ENCODE peak calls at places on chromosomes 13 and 19, in six cellular contexts. One of them, this sample, is unnamed.

GRCh38 chr19:7292950-7293794 is 1.0 kb downstream of the INSR start:
- DNase-seq in IMR-90: no peak
- DNase-seq in neuronal stem cell: no peak
- DNase-seq in H1: peak
- DNase-seq in mesendoderm: peak
- DNase-seq in mesenchymal stem cell: no peak
- DNase-seq in this sample: peak

GRCh38 chr13:112688560-112689497 is 1.0 kb upstream of the ATP11A start:
- DNase-seq in IMR-90: no peak
- DNase-seq in neuronal stem cell: no peak
- DNase-seq in H1: peak
- DNase-seq in mesendoderm: peak
- DNase-seq in mesenchymal stem cell: peak
- DNase-seq in this sample: peak

GRCh38 chr19:30520735-30521479 is 148.7 kb downstream of the ZNF536 start:
- DNase-seq in IMR-90: no peak
- DNase-seq in neuronal stem cell: no peak
- DNase-seq in H1: no peak
- DNase-seq in mesendoderm: no peak
- DNase-seq in mesenchymal stem cell: no peak
- DNase-seq in this sample: no peak

GRCh38 chr13:99408703-99409000 is 92.6 kb upstream of the TM9SF2 start:
- DNase-seq in IMR-90: no peak
- DNase-seq in neuronal stem cell: no peak
- DNase-seq in H1: no peak
- DNase-seq in mesendoderm: no peak
- DNase-seq in mesenchymal stem cell: no peak
- DNase-seq in this sample: no peak

GRCh38 chr13:50715402-50716146 is 127.9 kb downstream of the DLEU7 start:
- DNase-seq in IMR-90: no peak
- DNase-seq in neuronal stem cell: no peak
- DNase-seq in H1: no peak
- DNase-seq in mesendoderm: no peak
- DNase-seq in mesenchymal stem cell: no peak
- DNase-seq in this sample: no peak

GRCh38 chr19:35328851-35329285 is at the start of gene CD22:
- DNase-seq in IMR-90: no peak
- DNase-seq in neuronal stem cell: no peak
- DNase-seq in H1: no peak
- DNase-seq in mesendoderm: no peak
- DNase-seq in mesenchymal stem cell: no peak
- DNase-seq in this sample: no peak

GRCh38 chr13:86298741-86299140 is 499.5 kb upstream of the SLITRK6 start:
- DNase-seq in IMR-90: no peak
- DNase-seq in neuronal stem cell: no peak
- DNase-seq in H1: no peak
- DNase-seq in mesendoderm: no peak
- DNase-seq in mesenchymal stem cell: no peak
- DNase-seq in this sample: no peak

GRCh38 chr19:35045667-35046300 is 4.3 kb downstream of the HPN start:
- DNase-seq in IMR-90: peak
- DNase-seq in neuronal stem cell: no peak
- DNase-seq in H1: no peak
- DNase-seq in mesendoderm: peak
- DNase-seq in mesenchymal stem cell: peak
- DNase-seq in this sample: peak

GRCh38 chr19:1608414-1609391 is 3.4 kb upstream of the UQCR11 start:
- DNase-seq in IMR-90: no peak
- DNase-seq in neuronal stem cell: no peak
- DNase-seq in H1: no peak
- DNase-seq in mesendoderm: no peak
- DNase-seq in mesenchymal stem cell: no peak
- DNase-seq in this sample: no peak

GRCh38 chr13:93004919-93005318 is 221.7 kb upstream of the GPC6 start:
- DNase-seq in IMR-90: peak
- DNase-seq in neuronal stem cell: no peak
- DNase-seq in H1: no peak
- DNase-seq in mesendoderm: peak
- DNase-seq in mesenchymal stem cell: no peak
- DNase-seq in this sample: peak

GRCh38 chr13:35833571-35834305 is 297.4 kb downstream of the DCLK1 start:
- DNase-seq in IMR-90: no peak
- DNase-seq in neuronal stem cell: no peak
- DNase-seq in H1: no peak
- DNase-seq in mesendoderm: no peak
- DNase-seq in mesenchymal stem cell: no peak
- DNase-seq in this sample: no peak

GRCh38 chr13:42232671-42233070 is 39.3 kb upstream of the AKAP11 start:
- DNase-seq in IMR-90: no peak
- DNase-seq in neuronal stem cell: no peak
- DNase-seq in H1: no peak
- DNase-seq in mesendoderm: no peak
- DNase-seq in mesenchymal stem cell: no peak
- DNase-seq in this sample: no peak

GRCh38 chr13:93959796-93960533 is 519.5 kb downstream of the DCT start:
- DNase-seq in IMR-90: peak
- DNase-seq in neuronal stem cell: no peak
- DNase-seq in H1: no peak
- DNase-seq in mesendoderm: peak
- DNase-seq in mesenchymal stem cell: peak
- DNase-seq in this sample: no peak

GRCh38 chr19:14428882-14429416 is 4.2 kb upstream of the PKN1 start:
- DNase-seq in IMR-90: no peak
- DNase-seq in neuronal stem cell: no peak
- DNase-seq in H1: no peak
- DNase-seq in mesendoderm: no peak
- DNase-seq in mesenchymal stem cell: no peak
- DNase-seq in this sample: no peak

GRCh38 chr13:30142502-30143211 is 164.7 kb downstream of the KATNAL1 start:
- DNase-seq in IMR-90: peak
- DNase-seq in neuronal stem cell: no peak
- DNase-seq in H1: no peak
- DNase-seq in mesendoderm: peak
- DNase-seq in mesenchymal stem cell: peak
- DNase-seq in this sample: peak

DNA sequence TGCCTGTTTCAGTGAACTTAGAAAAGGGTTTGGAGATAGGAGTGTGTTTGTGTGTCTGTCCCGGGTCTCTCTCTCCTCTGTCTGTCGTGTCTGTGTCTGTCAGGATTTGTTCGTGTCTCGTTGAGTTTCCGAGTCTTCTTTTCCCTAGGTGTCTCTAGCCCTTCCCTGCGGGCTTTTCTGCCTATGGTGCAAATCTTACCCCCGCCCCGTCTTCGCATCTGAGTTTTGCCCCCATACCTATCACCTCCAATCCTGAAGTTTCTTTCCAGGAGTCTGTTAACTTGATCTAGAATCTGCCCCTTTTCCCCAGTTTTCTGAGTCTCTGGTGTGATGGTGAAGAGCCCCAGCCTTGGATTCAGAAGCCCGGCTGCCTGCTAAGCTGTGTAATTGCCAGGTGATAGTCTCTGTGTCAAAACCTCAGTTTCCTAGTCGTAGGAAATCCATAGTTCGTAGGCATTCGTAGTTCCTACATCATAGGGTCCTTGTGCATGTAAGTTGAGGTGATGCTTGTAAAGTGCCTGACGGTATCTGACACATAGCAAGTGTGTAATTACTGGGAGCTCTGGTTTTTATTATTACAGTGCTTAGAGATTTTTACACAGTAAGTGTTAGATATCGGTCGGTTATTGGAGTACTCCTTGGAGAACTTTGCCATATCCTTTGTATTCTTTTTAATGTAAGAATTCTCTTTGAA is 782 bp downstream of the EPN1 start:
- DNase-seq in IMR-90: no peak
- DNase-seq in neuronal stem cell: no peak
- DNase-seq in H1: no peak
- DNase-seq in mesendoderm: no peak
- DNase-seq in mesenchymal stem cell: peak
- DNase-seq in this sample: no peak
- H3K23ac ChIP-seq in IMR-90: peak
- H3K23ac ChIP-seq in neuronal stem cell: no peak
- H3K23ac ChIP-seq in H1: no peak
- H3K23ac ChIP-seq in mesendoderm: no peak
- H3K23ac ChIP-seq in mesenchymal stem cell: peak
- H3K23ac ChIP-seq in this sample: no peak

GRCh38 chr13:21025539-21025938 is 35.8 kb downstream of the LATS2 start:
- DNase-seq in IMR-90: no peak
- DNase-seq in neuronal stem cell: no peak
- DNase-seq in H1: no peak
- DNase-seq in mesendoderm: no peak
- DNase-seq in mesenchymal stem cell: no peak
- DNase-seq in this sample: no peak

GRCh38 chr13:21020581-21020980 is 40.8 kb downstream of the LATS2 start:
- DNase-seq in IMR-90: no peak
- DNase-seq in neuronal stem cell: no peak
- DNase-seq in H1: no peak
- DNase-seq in mesendoderm: no peak
- DNase-seq in mesenchymal stem cell: no peak
- DNase-seq in this sample: peak

GRCh38 chr13:21020176-21020575 is 41.2 kb downstream of the LATS2 start:
- DNase-seq in IMR-90: no peak
- DNase-seq in neuronal stem cell: no peak
- DNase-seq in H1: no peak
- DNase-seq in mesendoderm: no peak
- DNase-seq in mesenchymal stem cell: no peak
- DNase-seq in this sample: peak

GRCh38 chr13:21022694-21023325 is 38.6 kb downstream of the LATS2 start:
- DNase-seq in IMR-90: no peak
- DNase-seq in neuronal stem cell: no peak
- DNase-seq in H1: no peak
- DNase-seq in mesendoderm: no peak
- DNase-seq in mesenchymal stem cell: no peak
- DNase-seq in this sample: no peak

DNA sequence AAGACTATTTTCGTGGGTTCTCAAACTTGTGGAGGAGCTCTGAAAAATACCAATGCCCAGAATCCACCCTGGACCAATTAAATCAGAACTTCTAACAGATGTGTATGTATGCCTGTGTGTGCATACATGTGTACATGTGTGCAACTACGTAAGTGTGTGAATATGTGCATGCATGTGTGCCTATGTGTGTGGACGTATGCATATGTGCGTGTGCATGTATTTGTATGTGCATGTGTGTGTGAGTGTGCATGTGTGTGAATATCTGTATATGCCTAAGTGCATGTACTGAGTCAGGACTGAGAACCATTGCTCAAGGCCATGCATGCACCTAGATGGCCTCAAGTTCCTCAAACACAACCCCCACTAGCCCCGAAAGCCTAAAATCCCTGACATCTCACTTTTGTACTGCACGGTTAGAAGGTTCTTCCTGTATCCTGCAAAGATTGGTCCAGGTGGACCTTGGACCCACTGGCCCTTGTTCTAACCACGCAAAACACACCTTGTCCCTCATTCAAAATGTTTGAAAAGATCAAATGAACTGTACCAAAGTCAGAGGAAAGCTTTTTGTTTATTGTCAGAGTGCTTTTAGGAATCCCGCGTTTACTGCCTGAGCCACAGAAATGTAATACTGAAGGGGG is 39.2 kb downstream of the LATS2 start:
- DNase-seq in IMR-90: peak
- DNase-seq in neuronal stem cell: no peak
- DNase-seq in H1: no peak
- DNase-seq in mesendoderm: no peak
- DNase-seq in mesenchymal stem cell: no peak
- DNase-seq in this sample: no peak
- H3K23ac ChIP-seq in IMR-90: peak
- H3K23ac ChIP-seq in neuronal stem cell: no peak
- H3K23ac ChIP-seq in H1: no peak
- H3K23ac ChIP-seq in mesendoderm: no peak
- H3K23ac ChIP-seq in mesenchymal stem cell: no peak
- H3K23ac ChIP-seq in this sample: peak

DNA sequence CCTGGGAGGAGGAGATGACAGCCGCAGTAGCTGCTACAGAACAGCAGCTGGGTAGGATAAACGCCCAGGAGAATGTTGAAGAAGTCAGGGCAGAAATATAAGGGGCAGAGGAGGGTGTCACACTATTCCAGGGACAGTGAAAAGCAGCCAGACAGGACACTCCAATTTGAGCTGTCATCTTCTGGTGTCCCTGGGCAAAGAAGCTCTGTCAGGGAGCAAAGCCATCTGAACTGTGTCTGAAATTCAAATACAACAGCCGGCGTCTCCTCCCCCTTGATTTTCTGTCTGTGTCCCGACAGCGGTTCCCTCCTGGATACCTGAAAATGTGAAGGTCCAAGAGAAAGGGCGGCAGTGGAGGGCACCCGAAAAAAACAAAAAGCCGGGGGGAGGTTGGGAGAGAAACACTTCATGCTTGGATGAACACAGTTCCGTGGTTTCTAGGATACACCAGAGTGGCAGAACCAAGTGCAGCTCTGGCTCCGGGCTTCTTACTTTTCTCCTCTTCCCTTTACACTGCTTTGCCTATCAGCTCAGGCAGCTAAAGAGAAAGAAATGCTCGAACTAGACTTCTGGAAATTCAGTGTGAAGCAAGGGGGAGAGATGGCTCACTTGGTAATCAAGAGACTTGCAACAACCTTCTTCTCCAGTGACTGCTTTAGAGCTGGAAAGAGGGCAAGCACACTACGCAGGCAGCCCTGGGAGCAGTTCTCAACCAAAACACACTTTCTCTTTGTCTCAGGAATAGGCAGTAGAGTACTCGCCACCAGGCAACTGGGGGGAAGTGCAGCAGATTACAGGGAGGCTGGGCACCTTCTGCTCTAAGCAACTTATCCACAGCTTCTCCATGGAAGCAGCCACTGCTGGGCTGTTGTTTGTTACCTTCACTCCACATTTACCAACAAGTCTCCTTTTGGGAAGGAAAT is 465.6 kb downstream of the ITGBL1 start:
- DNase-seq in IMR-90: no peak
- DNase-seq in neuronal stem cell: no peak
- DNase-seq in H1: no peak
- DNase-seq in mesendoderm: peak
- DNase-seq in mesenchymal stem cell: no peak
- DNase-seq in this sample: peak
- H3K23ac ChIP-seq in IMR-90: no peak
- H3K23ac ChIP-seq in neuronal stem cell: peak
- H3K23ac ChIP-seq in H1: no peak
- H3K23ac ChIP-seq in mesendoderm: no peak
- H3K23ac ChIP-seq in mesenchymal stem cell: no peak
- H3K23ac ChIP-seq in this sample: no peak

GRCh38 chr13:45119990-45120864 is at the start of gene GTF2F2:
- DNase-seq in IMR-90: peak
- DNase-seq in neuronal stem cell: peak
- DNase-seq in H1: peak
- DNase-seq in mesendoderm: peak
- DNase-seq in mesenchymal stem cell: peak
- DNase-seq in this sample: peak

GRCh38 chr13:45121421-45121820 is 1.1 kb downstream of the GTF2F2 start:
- DNase-seq in IMR-90: peak
- DNase-seq in neuronal stem cell: no peak
- DNase-seq in H1: no peak
- DNase-seq in mesendoderm: peak
- DNase-seq in mesenchymal stem cell: peak
- DNase-seq in this sample: no peak

GRCh38 chr13:45122941-45123340 is 2.6 kb downstream of the GTF2F2 start:
- DNase-seq in IMR-90: no peak
- DNase-seq in neuronal stem cell: no peak
- DNase-seq in H1: no peak
- DNase-seq in mesendoderm: no peak
- DNase-seq in mesenchymal stem cell: no peak
- DNase-seq in this sample: no peak

GRCh38 chr13:45119469-45119989 is 781 bp upstream of the GTF2F2 start:
- DNase-seq in IMR-90: peak
- DNase-seq in neuronal stem cell: no peak
- DNase-seq in H1: no peak
- DNase-seq in mesendoderm: no peak
- DNase-seq in mesenchymal stem cell: peak
- DNase-seq in this sample: no peak

GRCh38 chr13:45120967-45121366 is 657 bp downstream of the GTF2F2 start:
- DNase-seq in IMR-90: no peak
- DNase-seq in neuronal stem cell: no peak
- DNase-seq in H1: no peak
- DNase-seq in mesendoderm: no peak
- DNase-seq in mesenchymal stem cell: no peak
- DNase-seq in this sample: no peak
- H3K23ac ChIP-seq in IMR-90: peak
- H3K23ac ChIP-seq in neuronal stem cell: no peak
- H3K23ac ChIP-seq in H1: no peak
- H3K23ac ChIP-seq in mesendoderm: no peak
- H3K23ac ChIP-seq in mesenchymal stem cell: peak
- H3K23ac ChIP-seq in this sample: no peak

This sample was measured in H9.